ENCODE peak calls at places on chromosomes 11 and 22, in seven cellular contexts. V is HFF-Myc, T is fibroblast of lung, J is A549, W is uterus, L is CD14-positive monocyte, G is AG04449. H is an unnamed sample.

GRCh38 chr11:118895093-118896039 is 11.7 kb downstream of the CXCR5 start:
- DNase-seq in V (no peak), T (no peak), J (no peak), W (no peak), L (no peak), G (no peak), H (peak; percentile 3)

GRCh38 chr11:2169626-2170570 is 1.7 kb downstream of the TH start:
- DNase-seq in V (no peak), T (no peak), J (no peak), W (no peak), L (no peak), G (no peak), H (no peak)

GRCh38 chr11:11215944-11216343 is 137.1 kb downstream of the CSNK2A3 start:
- DNase-seq in V (no peak), T (no peak), J (no peak), W (no peak), L (no peak), G (no peak), H (no peak)

GRCh38 chr11:62324738-62325556 is 12.3 kb upstream of the ASRGL1 start:
- DNase-seq in V (peak; percentile 15), T (peak; percentile 35), J (peak; percentile 52), W (no peak), L (peak; percentile 83), G (no peak), H (peak; percentile 52)

GRCh38 chr11:62337682-62338181 is 484 bp downstream of the ASRGL1 start:
- DNase-seq in V (no peak), T (no peak), J (peak; percentile 27), W (no peak), L (no peak), G (no peak), H (peak; percentile 19)

GRCh38 chr11:31783264-31783663 is 27.9 kb downstream of the PAX6 start:
- DNase-seq in V (no peak), T (no peak), J (no peak), W (no peak), L (no peak), G (no peak), H (no peak)

GRCh38 chr11:15852179-15852578 is 504.2 kb downstream of the SOX6 start:
- DNase-seq in V (no peak), T (peak; percentile 45), J (peak; percentile 27), W (no peak), L (no peak), G (no peak), H (no peak)

GRCh38 chr11:97938789-97939188 is 1082.0 kb upstream of the CNTN5 start:
- DNase-seq in V (no peak), T (no peak), J (no peak), W (no peak), L (no peak), G (no peak), H (no peak)

GRCh38 chr22:24319451-24319850 is 48.8 kb downstream of the SPECC1L start:
- DNase-seq in V (no peak), T (peak; percentile 26), J (peak; percentile 7), W (no peak), L (no peak), G (no peak), H (no peak)

GRCh38 chr11:106082096-106082495 is 4.6 kb downstream of the AASDHPPT start:
- DNase-seq in V (no peak), T (no peak), J (no peak), W (no peak), L (no peak), G (no peak), H (no peak)

GRCh38 chr11:106072804-106073203 is 4.3 kb downstream of the KBTBD3 start:
- DNase-seq in V (no peak), T (no peak), J (no peak), W (no peak), L (no peak), G (no peak), H (no peak)

GRCh38 chr11:106076421-106076922 is 675 bp downstream of the KBTBD3 start:
- DNase-seq in V (no peak), T (no peak), J (no peak), W (peak; percentile 17), L (peak; percentile 45), G (no peak), H (no peak)

GRCh38 chr11:106076923-106077608 is at the start of gene KBTBD3:
- DNase-seq in V (peak; percentile 99), T (peak; percentile 100), J (peak; percentile 98), W (peak; percentile 99), L (peak; percentile 99), G (peak; percentile 94), H (peak; percentile 98)

GRCh38 chr11:106077609-106078517 is at the start of gene AASDHPPT:
- DNase-seq in V (no peak), T (peak; percentile 64), J (peak; percentile 59), W (peak; percentile 21), L (no peak), G (no peak), H (peak; percentile 6)
- TF ChIP-seq CTCF in V (no peak), T (no peak), J (no peak), W (no peak), L (no peak), G (no peak), H (no peak)

DNA sequence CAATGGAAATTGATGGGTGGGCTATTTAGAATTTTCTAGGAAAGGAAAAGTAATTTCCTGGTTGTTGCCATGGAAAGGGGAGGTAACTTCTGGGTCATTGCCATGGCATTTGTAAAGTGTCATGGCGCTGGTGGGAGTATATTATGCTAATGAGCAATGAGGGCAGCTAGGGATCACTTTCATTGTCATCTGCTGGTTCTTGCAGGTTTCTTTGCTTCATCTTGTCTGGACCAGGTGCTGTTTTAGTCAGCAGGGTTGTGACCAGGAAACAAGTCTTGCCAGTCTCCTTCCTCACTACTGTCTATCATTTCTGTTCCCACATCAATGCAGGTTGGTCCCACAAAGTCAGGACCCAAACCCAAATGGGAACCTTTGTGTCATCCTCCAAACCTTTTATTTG is 237.6 kb upstream of the C11orf87 start:
- DNase-seq in V (no peak), T (no peak), J (no peak), W (no peak), L (no peak), G (no peak), H (no peak)
- TF ChIP-seq CTCF in V (no peak), T (no peak), J (no peak), W (no peak), L (no peak), G (no peak), H (no peak)

GRCh38 chr11:120108154-120108784 is 29.6 kb downstream of the TRIM29 start:
- DNase-seq in V (peak; percentile 12), T (peak; percentile 46), J (peak; percentile 24), W (peak; percentile 44), L (no peak), G (no peak), H (peak; percentile 48)
- TF ChIP-seq CTCF in V (peak; percentile 99), T (peak; percentile 99), J (peak; percentile 81), W (peak; percentile 98), L (peak; percentile 99), G (peak; percentile 98), H (peak; percentile 99)

DNA sequence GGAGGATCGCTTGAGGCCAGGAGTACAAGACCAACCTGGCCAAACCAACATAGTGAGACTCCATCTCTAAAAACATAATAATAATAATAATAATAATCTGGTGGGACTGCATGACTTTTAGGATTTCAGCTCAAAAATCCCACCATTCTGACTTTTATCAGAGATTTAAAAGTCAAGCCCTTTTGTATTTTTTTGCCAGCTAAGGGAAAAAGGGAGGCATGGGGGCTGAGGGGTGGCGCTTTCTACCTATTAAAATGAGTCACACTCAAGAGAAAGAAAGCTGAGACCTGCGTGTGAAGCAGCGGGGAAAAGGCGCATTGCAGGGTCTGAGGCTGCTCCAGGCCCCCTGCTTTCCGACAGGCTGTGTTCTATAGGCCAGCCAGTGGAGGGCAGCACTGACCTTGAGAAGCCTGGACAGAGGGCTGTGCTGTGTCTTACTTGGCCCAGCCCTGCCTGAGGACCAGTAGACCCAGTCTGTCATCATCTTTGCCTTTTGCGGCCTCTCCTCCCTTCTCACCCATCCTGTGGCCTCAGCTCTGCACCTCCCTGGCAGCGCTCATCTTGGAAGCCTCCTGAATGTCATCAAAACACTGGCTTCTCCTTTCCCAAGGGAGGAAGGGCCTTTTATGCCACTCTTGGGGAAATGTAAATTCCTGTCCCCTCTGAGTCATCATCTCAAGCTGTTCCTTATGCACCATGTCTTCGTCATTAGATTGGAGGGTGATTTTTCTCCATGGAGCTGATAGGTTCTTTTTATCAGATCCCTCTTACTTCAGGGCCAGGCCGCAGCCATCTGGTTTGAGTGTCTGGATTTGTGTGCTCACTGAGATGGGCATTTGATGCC is 12.7 kb upstream of the MAPK8IP1 start:
- DNase-seq in V (peak; percentile 79), T (peak; percentile 86), J (peak; percentile 71), W (no peak), L (no peak), G (peak; percentile 72), H (peak; percentile 31)
- TF ChIP-seq CTCF in V (peak; percentile 83), T (peak; percentile 79), J (peak; percentile 62), W (peak; percentile 42), L (peak; percentile 73), G (peak; percentile 87), H (peak; percentile 67)